ENCODE peak calls at places on chromosome 11, in ten cellular contexts. One of them, this sample, is unnamed.
A peak's percentile ranks its signal among the peaks of the same experiment; 100 is the strongest.

GRCh38 chr11:86072211-86072610 is 3.3 kb upstream of the PICALM start:
- DNase-seq in psoas muscle: no peak
- DNase-seq in colonic mucosa: no peak
- DNase-seq in esophagus squamous epithelium: no peak
- DNase-seq in ascending aorta: no peak
- DNase-seq in MM.1S: no peak
- DNase-seq in HCT116: no peak
- DNase-seq in prostate gland: no peak
- DNase-seq in CD4-positive, alpha-beta memory T cell: no peak
- DNase-seq in gastrocnemius medialis: no peak
- DNase-seq in this sample: no peak

GRCh38 chr11:69343401-69344321 is 49.7 kb downstream of the MYEOV start:
- DNase-seq in prostate gland: no peak
- DNase-seq in ascending aorta: no peak
- DNase-seq in HCT116: no peak
- DNase-seq in esophagus squamous epithelium: no peak
- DNase-seq in psoas muscle: no peak
- DNase-seq in CD4-positive, alpha-beta memory T cell: no peak
- DNase-seq in MM.1S: no peak
- DNase-seq in gastrocnemius medialis: no peak
- DNase-seq in colonic mucosa: peak; percentile 10
- DNase-seq in this sample: no peak

GRCh38 chr11:110131386-110132123 is 38.4 kb downstream of the ZC3H12C start:
- DNase-seq in CD4-positive, alpha-beta memory T cell: no peak
- DNase-seq in prostate gland: no peak
- DNase-seq in gastrocnemius medialis: no peak
- DNase-seq in esophagus squamous epithelium: no peak
- DNase-seq in MM.1S: no peak
- DNase-seq in colonic mucosa: no peak
- DNase-seq in HCT116: no peak
- DNase-seq in ascending aorta: no peak
- DNase-seq in psoas muscle: no peak
- DNase-seq in this sample: no peak

GRCh38 chr11:134017773-134018430 is 51.0 kb upstream of the JAM3 start:
- DNase-seq in prostate gland: no peak
- DNase-seq in gastrocnemius medialis: no peak
- DNase-seq in psoas muscle: no peak
- DNase-seq in esophagus squamous epithelium: no peak
- DNase-seq in colonic mucosa: no peak
- DNase-seq in HCT116: no peak
- DNase-seq in MM.1S: no peak
- DNase-seq in CD4-positive, alpha-beta memory T cell: no peak
- DNase-seq in ascending aorta: no peak
- DNase-seq in this sample: no peak

GRCh38 chr11:68013611-68014156 is 3.6 kb downstream of the ALDH3B1 start:
- DNase-seq in esophagus squamous epithelium: no peak
- DNase-seq in gastrocnemius medialis: no peak
- DNase-seq in HCT116: no peak
- DNase-seq in ascending aorta: no peak
- DNase-seq in colonic mucosa: no peak
- DNase-seq in psoas muscle: no peak
- DNase-seq in CD4-positive, alpha-beta memory T cell: no peak
- DNase-seq in prostate gland: no peak
- DNase-seq in MM.1S: no peak
- DNase-seq in this sample: no peak

GRCh38 chr11:24093410-24093809 is 403.4 kb upstream of the LUZP2 start:
- DNase-seq in prostate gland: no peak
- DNase-seq in CD4-positive, alpha-beta memory T cell: no peak
- DNase-seq in gastrocnemius medialis: no peak
- DNase-seq in ascending aorta: no peak
- DNase-seq in psoas muscle: no peak
- DNase-seq in HCT116: no peak
- DNase-seq in MM.1S: no peak
- DNase-seq in colonic mucosa: no peak
- DNase-seq in esophagus squamous epithelium: no peak
- DNase-seq in this sample: no peak

GRCh38 chr11:83115551-83115950 is 41.4 kb upstream of the PCF11 start:
- DNase-seq in HCT116: no peak
- DNase-seq in prostate gland: no peak
- DNase-seq in CD4-positive, alpha-beta memory T cell: no peak
- DNase-seq in psoas muscle: no peak
- DNase-seq in esophagus squamous epithelium: no peak
- DNase-seq in MM.1S: no peak
- DNase-seq in colonic mucosa: no peak
- DNase-seq in gastrocnemius medialis: no peak
- DNase-seq in ascending aorta: no peak
- DNase-seq in this sample: no peak

GRCh38 chr11:76051937-76052336 is 154.4 kb downstream of the WNT11 start:
- DNase-seq in CD4-positive, alpha-beta memory T cell: no peak
- DNase-seq in colonic mucosa: no peak
- DNase-seq in MM.1S: no peak
- DNase-seq in prostate gland: no peak
- DNase-seq in gastrocnemius medialis: no peak
- DNase-seq in HCT116: no peak
- DNase-seq in esophagus squamous epithelium: no peak
- DNase-seq in ascending aorta: no peak
- DNase-seq in psoas muscle: no peak
- DNase-seq in this sample: no peak

DNA sequence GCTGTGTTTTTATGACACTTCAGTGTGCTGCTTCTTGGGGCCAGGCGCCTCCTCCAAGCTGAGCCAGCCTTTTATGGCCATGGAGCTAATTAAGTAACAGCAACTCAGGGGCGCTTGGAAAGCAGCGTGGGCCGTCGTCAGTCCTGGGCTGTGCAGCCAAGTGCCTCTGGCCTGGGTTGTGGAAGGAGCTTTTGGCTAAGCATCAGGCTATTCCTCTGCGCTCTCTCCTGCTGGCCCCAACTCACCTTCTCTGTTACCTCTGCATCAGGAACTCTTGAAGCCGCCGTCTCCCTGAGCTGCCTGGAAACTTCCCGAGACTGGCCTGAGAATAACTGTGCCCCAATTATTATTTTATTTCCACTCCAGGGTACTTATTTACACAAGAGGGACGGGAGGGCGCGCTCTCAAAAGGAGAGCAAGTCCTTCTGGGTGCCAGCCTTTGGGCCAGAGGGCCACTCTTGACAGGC is 38.7 kb upstream of the NAV2 start:
- DNase-seq in psoas muscle: peak; percentile 89
- DNase-seq in prostate gland: peak; percentile 76
- DNase-seq in gastrocnemius medialis: peak; percentile 63
- DNase-seq in colonic mucosa: peak; percentile 41
- DNase-seq in CD4-positive, alpha-beta memory T cell: no peak
- DNase-seq in HCT116: no peak
- DNase-seq in MM.1S: no peak
- DNase-seq in ascending aorta: peak; percentile 95
- DNase-seq in esophagus squamous epithelium: no peak
- DNase-seq in this sample: peak; percentile 77
- H3K27ac ChIP-seq in psoas muscle: peak overlapping the region; percentile 53
- H3K27ac ChIP-seq in prostate gland: peak overlapping the region; percentile 69
- H3K27ac ChIP-seq in gastrocnemius medialis: peak overlapping the region; percentile 60
- H3K27ac ChIP-seq in colonic mucosa: no peak overlapping the region
- H3K27ac ChIP-seq in CD4-positive, alpha-beta memory T cell: no peak overlapping the region
- H3K27ac ChIP-seq in HCT116: no peak overlapping the region
- H3K27ac ChIP-seq in MM.1S: no peak overlapping the region
- H3K27ac ChIP-seq in ascending aorta: peak overlapping the region; percentile 91
- H3K27ac ChIP-seq in esophagus squamous epithelium: peak overlapping the region; percentile 84
- H3K27ac ChIP-seq in this sample: peak overlapping the region; percentile 68

GRCh38 chr11:3854660-3854976 is 846 bp upstream of the STIM1 start:
- DNase-seq in esophagus squamous epithelium: no peak
- DNase-seq in psoas muscle: no peak
- DNase-seq in HCT116: no peak
- DNase-seq in ascending aorta: no peak
- DNase-seq in MM.1S: no peak
- DNase-seq in CD4-positive, alpha-beta memory T cell: no peak
- DNase-seq in prostate gland: no peak
- DNase-seq in gastrocnemius medialis: no peak
- DNase-seq in colonic mucosa: no peak
- DNase-seq in this sample: no peak

GRCh38 chr11:3856856-3857553 is 1.5 kb downstream of the STIM1 start:
- DNase-seq in prostate gland: no peak
- DNase-seq in MM.1S: no peak
- DNase-seq in ascending aorta: no peak
- DNase-seq in HCT116: no peak
- DNase-seq in colonic mucosa: no peak
- DNase-seq in gastrocnemius medialis: no peak
- DNase-seq in CD4-positive, alpha-beta memory T cell: no peak
- DNase-seq in esophagus squamous epithelium: no peak
- DNase-seq in psoas muscle: no peak
- DNase-seq in this sample: no peak

GRCh38 chr11:3857628-3858027 is 2.2 kb downstream of the STIM1 start:
- DNase-seq in HCT116: no peak
- DNase-seq in esophagus squamous epithelium: no peak
- DNase-seq in gastrocnemius medialis: no peak
- DNase-seq in CD4-positive, alpha-beta memory T cell: no peak
- DNase-seq in prostate gland: no peak
- DNase-seq in MM.1S: no peak
- DNase-seq in psoas muscle: no peak
- DNase-seq in colonic mucosa: no peak
- DNase-seq in ascending aorta: no peak
- DNase-seq in this sample: no peak

GRCh38 chr11:3854977-3855807 is at the start of gene STIM1:
- DNase-seq in colonic mucosa: peak; percentile 98
- DNase-seq in ascending aorta: peak; percentile 97
- DNase-seq in CD4-positive, alpha-beta memory T cell: peak; percentile 96
- DNase-seq in esophagus squamous epithelium: peak; percentile 77
- DNase-seq in prostate gland: peak; percentile 92
- DNase-seq in HCT116: peak; percentile 86
- DNase-seq in gastrocnemius medialis: peak; percentile 93
- DNase-seq in psoas muscle: peak; percentile 98
- DNase-seq in MM.1S: peak; percentile 96
- DNase-seq in this sample: peak; percentile 96

GRCh38 chr11:3855808-3856491 is 486 bp downstream of the STIM1 start:
- DNase-seq in psoas muscle: peak; percentile 87
- DNase-seq in esophagus squamous epithelium: no peak
- DNase-seq in prostate gland: no peak
- DNase-seq in HCT116: no peak
- DNase-seq in ascending aorta: peak; percentile 78
- DNase-seq in MM.1S: peak; percentile 51
- DNase-seq in gastrocnemius medialis: peak; percentile 64
- DNase-seq in CD4-positive, alpha-beta memory T cell: peak; percentile 40
- DNase-seq in colonic mucosa: peak; percentile 56
- DNase-seq in this sample: peak; percentile 79
- H3K4me1 ChIP-seq in psoas muscle: peaks cover 58% of the 10 kb centered on the region
- H3K4me1 ChIP-seq in esophagus squamous epithelium: peaks cover 77% of the 10 kb centered on the region
- H3K4me1 ChIP-seq in prostate gland: peaks cover 18% of the 10 kb centered on the region
- H3K4me1 ChIP-seq in HCT116: peaks cover 14% of the 10 kb centered on the region
- H3K4me1 ChIP-seq in ascending aorta: peaks cover 29% of the 10 kb centered on the region
- H3K4me1 ChIP-seq in MM.1S: peaks cover 55% of the 10 kb centered on the region
- H3K4me1 ChIP-seq in gastrocnemius medialis: peaks cover 61% of the 10 kb centered on the region
- H3K4me1 ChIP-seq in CD4-positive, alpha-beta memory T cell: peaks cover 71% of the 10 kb centered on the region
- H3K4me1 ChIP-seq in colonic mucosa: peaks cover 24% of the 10 kb centered on the region
- H3K4me1 ChIP-seq in this sample: peaks cover 61% of the 10 kb centered on the region

GRCh38 chr11:46641639-46642038 is 24.3 kb downstream of the ATG13 start:
- DNase-seq in colonic mucosa: no peak
- DNase-seq in prostate gland: no peak
- DNase-seq in ascending aorta: no peak
- DNase-seq in HCT116: no peak
- DNase-seq in CD4-positive, alpha-beta memory T cell: no peak
- DNase-seq in esophagus squamous epithelium: no peak
- DNase-seq in gastrocnemius medialis: no peak
- DNase-seq in psoas muscle: no peak
- DNase-seq in MM.1S: no peak
- DNase-seq in this sample: no peak

GRCh38 chr11:46637546-46637945 is 20.2 kb downstream of the ATG13 start:
- DNase-seq in colonic mucosa: no peak
- DNase-seq in ascending aorta: no peak
- DNase-seq in HCT116: no peak
- DNase-seq in prostate gland: no peak
- DNase-seq in gastrocnemius medialis: no peak
- DNase-seq in esophagus squamous epithelium: no peak
- DNase-seq in CD4-positive, alpha-beta memory T cell: no peak
- DNase-seq in psoas muscle: no peak
- DNase-seq in MM.1S: no peak
- DNase-seq in this sample: no peak

GRCh38 chr11:46642627-46643335 is 25.4 kb downstream of the ATG13 start:
- DNase-seq in MM.1S: no peak
- DNase-seq in gastrocnemius medialis: no peak
- DNase-seq in colonic mucosa: no peak
- DNase-seq in prostate gland: no peak
- DNase-seq in ascending aorta: no peak
- DNase-seq in esophagus squamous epithelium: no peak
- DNase-seq in psoas muscle: no peak
- DNase-seq in HCT116: no peak
- DNase-seq in CD4-positive, alpha-beta memory T cell: no peak
- DNase-seq in this sample: no peak

GRCh38 chr11:46640034-46640788 is 22.9 kb downstream of the ATG13 start:
- DNase-seq in esophagus squamous epithelium: no peak
- DNase-seq in MM.1S: no peak
- DNase-seq in HCT116: no peak
- DNase-seq in colonic mucosa: no peak
- DNase-seq in prostate gland: no peak
- DNase-seq in gastrocnemius medialis: no peak
- DNase-seq in ascending aorta: no peak
- DNase-seq in psoas muscle: no peak
- DNase-seq in CD4-positive, alpha-beta memory T cell: no peak
- DNase-seq in this sample: no peak

GRCh38 chr11:46639197-46639839 is 22.0 kb downstream of the ATG13 start:
- DNase-seq in colonic mucosa: no peak
- DNase-seq in esophagus squamous epithelium: no peak
- DNase-seq in CD4-positive, alpha-beta memory T cell: no peak
- DNase-seq in psoas muscle: no peak
- DNase-seq in ascending aorta: no peak
- DNase-seq in gastrocnemius medialis: no peak
- DNase-seq in MM.1S: no peak
- DNase-seq in HCT116: no peak
- DNase-seq in prostate gland: no peak
- DNase-seq in this sample: no peak
- H3K4me3 ChIP-seq in colonic mucosa: no peak overlapping the region
- H3K4me3 ChIP-seq in esophagus squamous epithelium: no peak overlapping the region
- H3K4me3 ChIP-seq in CD4-positive, alpha-beta memory T cell: no peak overlapping the region
- H3K4me3 ChIP-seq in psoas muscle: no peak overlapping the region
- H3K4me3 ChIP-seq in ascending aorta: no peak overlapping the region
- H3K4me3 ChIP-seq in gastrocnemius medialis: no peak overlapping the region
- H3K4me3 ChIP-seq in MM.1S: no peak overlapping the region
- H3K4me3 ChIP-seq in HCT116: no peak overlapping the region
- H3K4me3 ChIP-seq in prostate gland: no peak overlapping the region
- H3K4me3 ChIP-seq in this sample: no peak overlapping the region

GRCh38 chr11:57403176-57404147 is 13.0 kb upstream of the PRG2 start:
- DNase-seq in CD4-positive, alpha-beta memory T cell: no peak
- DNase-seq in gastrocnemius medialis: no peak
- DNase-seq in HCT116: no peak
- DNase-seq in MM.1S: no peak
- DNase-seq in ascending aorta: no peak
- DNase-seq in colonic mucosa: no peak
- DNase-seq in esophagus squamous epithelium: no peak
- DNase-seq in psoas muscle: no peak
- DNase-seq in prostate gland: no peak
- DNase-seq in this sample: no peak

GRCh38 chr11:57407010-57407409 is 16.6 kb upstream of the PRG2 start:
- DNase-seq in esophagus squamous epithelium: no peak
- DNase-seq in psoas muscle: no peak
- DNase-seq in ascending aorta: no peak
- DNase-seq in colonic mucosa: no peak
- DNase-seq in gastrocnemius medialis: no peak
- DNase-seq in CD4-positive, alpha-beta memory T cell: no peak
- DNase-seq in MM.1S: no peak
- DNase-seq in HCT116: no peak
- DNase-seq in prostate gland: no peak
- DNase-seq in this sample: no peak

GRCh38 chr11:57406337-57406904 is 16.0 kb upstream of the PRG2 start:
- DNase-seq in colonic mucosa: no peak
- DNase-seq in ascending aorta: no peak
- DNase-seq in psoas muscle: no peak
- DNase-seq in CD4-positive, alpha-beta memory T cell: no peak
- DNase-seq in gastrocnemius medialis: no peak
- DNase-seq in prostate gland: no peak
- DNase-seq in HCT116: no peak
- DNase-seq in MM.1S: no peak
- DNase-seq in esophagus squamous epithelium: no peak
- DNase-seq in this sample: no peak

GRCh38 chr11:57407521-57407920 is 17.1 kb upstream of the PRG2 start:
- DNase-seq in gastrocnemius medialis: no peak
- DNase-seq in psoas muscle: no peak
- DNase-seq in MM.1S: no peak
- DNase-seq in prostate gland: no peak
- DNase-seq in ascending aorta: no peak
- DNase-seq in HCT116: no peak
- DNase-seq in esophagus squamous epithelium: no peak
- DNase-seq in colonic mucosa: no peak
- DNase-seq in CD4-positive, alpha-beta memory T cell: no peak
- DNase-seq in this sample: no peak

DNA sequence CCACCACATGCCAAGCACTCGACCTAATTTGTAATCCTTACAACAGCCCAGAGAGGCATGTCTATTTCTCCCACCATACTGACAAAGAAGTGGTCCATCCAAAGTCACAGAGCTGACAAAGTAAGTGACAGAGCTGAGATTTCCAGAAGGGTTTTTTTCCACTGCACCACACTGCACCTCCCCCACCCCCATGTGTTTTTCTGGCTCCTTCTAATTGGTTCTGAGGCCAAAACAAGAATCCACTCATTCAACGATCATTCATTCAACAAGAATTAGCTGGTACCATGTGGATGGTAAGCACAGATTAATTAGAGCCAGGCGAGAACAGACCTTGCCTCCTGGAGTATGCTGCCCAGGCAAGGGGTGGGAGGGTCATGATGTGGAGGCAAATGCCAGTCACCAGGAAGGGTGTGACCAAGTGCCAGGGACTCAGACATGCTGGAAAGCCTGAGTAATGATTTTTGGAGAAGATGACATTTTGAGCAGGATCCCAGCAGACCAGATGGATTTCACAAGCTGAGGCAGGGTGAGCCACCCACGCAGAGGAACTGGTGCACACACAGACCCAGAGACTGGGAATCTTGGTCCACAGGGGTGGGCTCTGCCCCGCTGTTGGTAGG is 14.9 kb upstream of the PRG2 start:
- DNase-seq in gastrocnemius medialis: no peak
- DNase-seq in CD4-positive, alpha-beta memory T cell: no peak
- DNase-seq in MM.1S: no peak
- DNase-seq in prostate gland: no peak
- DNase-seq in psoas muscle: no peak
- DNase-seq in esophagus squamous epithelium: no peak
- DNase-seq in ascending aorta: no peak
- DNase-seq in colonic mucosa: no peak
- DNase-seq in HCT116: no peak
- DNase-seq in this sample: no peak
- H3K27ac ChIP-seq in gastrocnemius medialis: peak overlapping the region; percentile 47
- H3K27ac ChIP-seq in CD4-positive, alpha-beta memory T cell: no peak overlapping the region
- H3K27ac ChIP-seq in MM.1S: no peak overlapping the region
- H3K27ac ChIP-seq in prostate gland: no peak overlapping the region
- H3K27ac ChIP-seq in psoas muscle: no peak overlapping the region
- H3K27ac ChIP-seq in esophagus squamous epithelium: no peak overlapping the region
- H3K27ac ChIP-seq in ascending aorta: no peak overlapping the region
- H3K27ac ChIP-seq in colonic mucosa: no peak overlapping the region
- H3K27ac ChIP-seq in HCT116: no peak overlapping the region
- H3K27ac ChIP-seq in this sample: no peak overlapping the region

This sample was measured in lower lobe of right lung.